ENCODE peak calls at places on chromosomes 7 and 10, in ten cellular contexts. F, H, Q, S, Z, B, M, O, K and G are unnamed samples.

GRCh38 chr7:18361756-18362155 is 133.8 kb upstream of the HDAC9 start:
- DNase-seq in F (no peak), H (no peak), Q (no peak), S (no peak), Z (no peak), B (no peak), M (no peak), O (no peak), K (no peak), G (no peak)

GRCh38 chr7:48161407-48162125 is 9.7 kb upstream of the ABCA13 start:
- DNase-seq in F (no peak), H (no peak), Q (no peak), S (no peak), Z (no peak), B (no peak), M (no peak), O (no peak), K (no peak), G (no peak)

GRCh38 chr7:84393776-84394175 is 199.2 kb upstream of the SEMA3A start:
- DNase-seq in F (no peak), H (peak; percentile 47), Q (no peak), S (no peak), Z (no peak), B (no peak), M (no peak), O (no peak), K (peak; percentile 34), G (no peak)

GRCh38 chr7:127080576-127080975 is 172.2 kb downstream of the GRM8 start:
- DNase-seq in F (no peak), H (no peak), Q (no peak), S (no peak), Z (no peak), B (no peak), M (no peak), O (no peak), K (no peak), G (no peak)

GRCh38 chr10:118340486-118340885 is 1.6 kb downstream of the FAM204A start:
- DNase-seq in F (no peak), H (no peak), Q (no peak), S (no peak), Z (no peak), B (no peak), M (peak; percentile 1), O (no peak), K (no peak), G (no peak)

GRCh38 chr7:94239661-94240234 is 154.9 kb upstream of the COL1A2 start:
- DNase-seq in F (no peak), H (no peak), Q (no peak), S (no peak), Z (peak; percentile 73), B (no peak), M (no peak), O (no peak), K (no peak), G (no peak)

GRCh38 chr10:24513155-24513554 is 210.5 kb downstream of the ARHGAP21 start:
- DNase-seq in F (no peak), H (no peak), Q (no peak), S (no peak), Z (no peak), B (no peak), M (no peak), O (no peak), K (no peak), G (no peak)

GRCh38 chr10:129742742-129743550 is 221.1 kb downstream of the EBF3 start:
- DNase-seq in F (no peak), H (no peak), Q (no peak), S (no peak), Z (peak; percentile 50), B (no peak), M (no peak), O (peak; percentile 41), K (no peak), G (no peak)

GRCh38 chr7:142556745-142557144 is 192.5 kb upstream of the PRSS1 start:
- DNase-seq in F (no peak), H (peak; percentile 98), Q (no peak), S (no peak), Z (peak; percentile 68), B (no peak), M (no peak), O (no peak), K (peak; percentile 99), G (no peak)

GRCh38 chr10:77244746-77245145 is 392.9 kb downstream of the KCNMA1 start:
- DNase-seq in F (no peak), H (peak; percentile 16), Q (no peak), S (no peak), Z (no peak), B (no peak), M (no peak), O (no peak), K (peak; percentile 39), G (no peak)